ENCODE peak calls at places on chromosomes 16 and 17, in six cellular contexts. V is upper lobe of left lung, J is GDM1, G is KBM-7, K is mesenchymal stem cell, R is glomerular endothelial cell. N is an unnamed sample.

GRCh38 chr17:33874617-33875060 is 380.4 kb upstream of the CCL2 start:
- DNase-seq in J (no peak), G (peak), V (no peak), R (no peak), K (no peak), N (no peak)

GRCh38 chr16:74743045-74743667 is 31.5 kb downstream of the FA2H start:
- DNase-seq in K (no peak), V (no peak), R (no peak), G (no peak), J (no peak), N (no peak)

GRCh38 chr17:18141210-18141803 is 32.8 kb downstream of the MYO15A start:
- DNase-seq in J (peak), G (peak), R (no peak), K (peak), V (no peak), N (no peak)

GRCh38 chr16:28139530-28139929 is 72.2 kb downstream of the XPO6 start:
- DNase-seq in K (no peak), V (no peak), G (no peak), R (no peak), J (no peak), N (no peak)

GRCh38 chr16:27690604-27691003 is 140.7 kb downstream of the KATNIP start:
- DNase-seq in R (no peak), G (peak), J (peak), V (no peak), K (peak), N (peak)

GRCh38 chr17:47957591-47958490 is at the start of gene PRR15L:
- DNase-seq in V (no peak), G (no peak), R (no peak), J (no peak), K (no peak), N (no peak)

GRCh38 chr17:1635675-1636465 is 7.2 kb upstream of the SLC43A2 start:
- DNase-seq in V (no peak), R (no peak), J (no peak), K (no peak), G (no peak), N (no peak)

GRCh38 chr16:63735456-63735855 is 1386.4 kb downstream of the CDH11 start:
- DNase-seq in V (no peak), J (no peak), G (no peak), R (no peak), K (no peak), N (no peak)

GRCh38 chr17:17401271-17401781 is 75.5 kb upstream of the MED9 start:
- DNase-seq in J (peak), V (no peak), K (peak), R (no peak), G (peak), N (no peak)

GRCh38 chr17:75124041-75124818 is 7.3 kb downstream of the NT5C start:
- DNase-seq in K (peak), G (no peak), V (peak), R (peak), J (no peak), N (no peak)

GRCh38 chr16:78128920-78129319 is 29.5 kb downstream of the WWOX start:
- DNase-seq in J (no peak), R (no peak), K (no peak), G (no peak), V (no peak), N (no peak)

N was measured in NK-92 treated with Interleukin-12 subunit alpha and Interleukin-12 subunit beta, amount 100 ng/mL, for 24 hours.